ENCODE peak calls at places on chromosomes 16 and 17, in nine cellular contexts. H is effector memory CD4-positive, alpha-beta T cell; M is HEK293T; N is nucleus accumbens; U is ovary; T is GM04503; B is heart right ventricle; F is hypothalamus; L is posterior vena cava. P is an unnamed sample.

GRCh38 chr17:22694362-22695227 is 1002.3 kb downstream of the KCNJ18 start:
- DNase-seq in H (no peak), M (no peak), N (no peak), U (no peak), T (no peak), B (no peak), F (no peak), L (no peak), P (no peak)

GRCh38 chr16:28932339-28933141 is 769 bp downstream of the CD19 start:
- DNase-seq in H (no peak), M (no peak), N (no peak), U (no peak), T (no peak), B (no peak), F (no peak), L (no peak), P (no peak)

GRCh38 chr17:4175921-4176802 is 33.2 kb downstream of the CYB5D2 start:
- DNase-seq in H (peak; percentile 8), M (no peak), N (no peak), U (no peak), T (no peak), B (no peak), F (no peak), L (peak; percentile 47), P (no peak)

GRCh38 chr16:56861092-56861610 is 3.9 kb upstream of the SLC12A3 start:
- DNase-seq in H (no peak), M (no peak), N (no peak), U (no peak), T (no peak), B (no peak), F (no peak), L (no peak), P (no peak)

GRCh38 chr17:44981221-44981968 is 13.3 kb upstream of the C1QL1 start:
- DNase-seq in H (no peak), M (no peak), N (no peak), U (no peak), T (no peak), B (no peak), F (no peak), L (no peak), P (no peak)

GRCh38 chr16:3612510-3613466 is 1.4 kb upstream of the SLX4 start:
- DNase-seq in H (no peak), M (no peak), N (no peak), U (no peak), T (no peak), B (no peak), F (no peak), L (peak; percentile 48), P (no peak)

GRCh38 chr17:57553525-57553924 is 191.6 kb downstream of the CCDC182 start:
- DNase-seq in H (no peak), M (no peak), N (no peak), U (no peak), T (no peak), B (no peak), F (no peak), L (no peak), P (no peak)

GRCh38 chr17:65163990-65164495 is 26.9 kb downstream of the RGS9 start:
- DNase-seq in H (peak; percentile 24), M (no peak), N (no peak), U (no peak), T (no peak), B (no peak), F (no peak), L (no peak), P (no peak)

GRCh38 chr16:22874394-22874793 is 60.4 kb downstream of the HS3ST2 start:
- DNase-seq in H (no peak), M (no peak), N (no peak), U (no peak), T (no peak), B (no peak), F (no peak), L (no peak), P (no peak)

GRCh38 chr17:45282683-45283644 is 21.1 kb upstream of the SPATA32 start:
- DNase-seq in H (no peak), M (no peak), N (no peak), U (peak; percentile 71), T (no peak), B (no peak), F (no peak), L (no peak), P (peak; percentile 84)

GRCh38 chr16:2085669-2086068 is 37.9 kb downstream of the TSC2 start:
- DNase-seq in H (no peak), M (no peak), N (no peak), U (no peak), T (no peak), B (no peak), F (no peak), L (no peak), P (no peak)

GRCh38 chr16:81401035-81401950 is 43.3 kb upstream of the CMIP start:
- DNase-seq in H (no peak), M (no peak), N (no peak), U (no peak), T (no peak), B (peak; percentile 60), F (no peak), L (peak; percentile 88), P (peak; percentile 77)